ENCODE peak calls at places on chromosomes 13 and 19, in nine cellular contexts. One of them, this sample, is unnamed.

GRCh38 chr19:55171440-55171839 is 5.0 kb upstream of the DNAAF3 start:
- DNase-seq in lung: no peak
- DNase-seq in H1: no peak
- DNase-seq in CD8-positive, alpha-beta T cell: no peak
- DNase-seq in sigmoid colon: no peak
- DNase-seq in psoas muscle: no peak
- DNase-seq in coronary artery: no peak
- DNase-seq in bronchial epithelial cell: no peak
- DNase-seq in fibroblast of mammary gland: no peak
- DNase-seq in this sample: no peak

GRCh38 chr19:32879741-32880140 is 10.2 kb upstream of the SLC7A9 start:
- DNase-seq in lung: no peak
- DNase-seq in H1: peak
- DNase-seq in CD8-positive, alpha-beta T cell: no peak
- DNase-seq in sigmoid colon: no peak
- DNase-seq in psoas muscle: no peak
- DNase-seq in coronary artery: no peak
- DNase-seq in bronchial epithelial cell: no peak
- DNase-seq in fibroblast of mammary gland: no peak
- DNase-seq in this sample: no peak

GRCh38 chr19:47781590-47782318 is 3.3 kb downstream of the SELENOW start:
- DNase-seq in lung: peak
- DNase-seq in H1: no peak
- DNase-seq in CD8-positive, alpha-beta T cell: no peak
- DNase-seq in sigmoid colon: peak
- DNase-seq in psoas muscle: no peak
- DNase-seq in coronary artery: no peak
- DNase-seq in bronchial epithelial cell: peak
- DNase-seq in fibroblast of mammary gland: no peak
- DNase-seq in this sample: no peak

GRCh38 chr19:15562861-15563260 is 52.2 kb upstream of the CYP4F8 start:
- DNase-seq in lung: no peak
- DNase-seq in H1: no peak
- DNase-seq in CD8-positive, alpha-beta T cell: no peak
- DNase-seq in sigmoid colon: no peak
- DNase-seq in psoas muscle: no peak
- DNase-seq in coronary artery: no peak
- DNase-seq in bronchial epithelial cell: no peak
- DNase-seq in fibroblast of mammary gland: peak
- DNase-seq in this sample: no peak

GRCh38 chr19:45800009-45800553 is 7.4 kb upstream of the DMWD start:
- DNase-seq in lung: no peak
- DNase-seq in H1: no peak
- DNase-seq in CD8-positive, alpha-beta T cell: no peak
- DNase-seq in sigmoid colon: no peak
- DNase-seq in psoas muscle: no peak
- DNase-seq in coronary artery: no peak
- DNase-seq in bronchial epithelial cell: peak
- DNase-seq in fibroblast of mammary gland: peak
- DNase-seq in this sample: no peak

GRCh38 chr19:27793128-27793643 is 1419.8 kb downstream of the UQCRFS1 start:
- DNase-seq in lung: peak
- DNase-seq in H1: peak
- DNase-seq in CD8-positive, alpha-beta T cell: peak
- DNase-seq in sigmoid colon: peak
- DNase-seq in psoas muscle: peak
- DNase-seq in coronary artery: peak
- DNase-seq in bronchial epithelial cell: peak
- DNase-seq in fibroblast of mammary gland: peak
- DNase-seq in this sample: peak

GRCh38 chr13:112069727-112070300 is 2.9 kb downstream of the SOX1 start:
- DNase-seq in lung: no peak
- DNase-seq in H1: peak
- DNase-seq in CD8-positive, alpha-beta T cell: no peak
- DNase-seq in sigmoid colon: no peak
- DNase-seq in psoas muscle: no peak
- DNase-seq in coronary artery: no peak
- DNase-seq in bronchial epithelial cell: no peak
- DNase-seq in fibroblast of mammary gland: no peak
- DNase-seq in this sample: no peak

GRCh38 chr19:39671739-39672363 is 16.1 kb downstream of the LGALS16 start:
- DNase-seq in lung: peak
- DNase-seq in H1: peak
- DNase-seq in CD8-positive, alpha-beta T cell: no peak
- DNase-seq in sigmoid colon: no peak
- DNase-seq in psoas muscle: no peak
- DNase-seq in coronary artery: no peak
- DNase-seq in bronchial epithelial cell: peak
- DNase-seq in fibroblast of mammary gland: peak
- DNase-seq in this sample: peak

DNA sequence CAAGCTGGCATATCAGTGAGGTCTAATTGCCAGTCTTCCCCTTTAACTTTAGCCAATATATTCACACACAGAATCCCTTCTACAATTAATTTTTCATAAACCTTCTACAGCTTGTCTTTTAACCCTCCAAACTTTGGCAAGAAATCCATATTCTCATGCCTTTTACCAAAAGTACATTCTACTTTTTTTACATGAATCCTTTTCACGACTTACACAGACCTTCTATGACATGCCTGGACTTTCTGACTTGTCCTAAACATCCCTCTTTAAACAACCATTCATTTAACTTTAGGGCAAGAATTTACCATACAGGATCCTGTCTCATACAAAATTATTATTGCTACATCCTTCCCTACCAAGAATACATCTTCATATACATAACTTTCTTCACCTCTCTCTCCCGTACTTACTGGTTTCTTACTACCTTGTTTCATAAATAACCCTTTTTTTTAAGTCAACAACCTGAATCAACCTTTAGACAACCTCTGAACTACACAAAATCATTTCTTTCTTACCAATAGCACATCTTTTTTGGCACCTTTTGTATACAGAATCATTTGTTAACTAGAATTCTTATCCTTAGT is 23.5 kb downstream of the ZNF544 start:
- DNase-seq in lung: no peak
- DNase-seq in H1: no peak
- DNase-seq in CD8-positive, alpha-beta T cell: no peak
- DNase-seq in sigmoid colon: no peak
- DNase-seq in psoas muscle: no peak
- DNase-seq in coronary artery: no peak
- DNase-seq in bronchial epithelial cell: no peak
- DNase-seq in fibroblast of mammary gland: peak
- DNase-seq in this sample: no peak
- H3K4me3 ChIP-seq in lung: no peak
- H3K4me3 ChIP-seq in H1: no peak
- H3K4me3 ChIP-seq in CD8-positive, alpha-beta T cell: no peak
- H3K4me3 ChIP-seq in sigmoid colon: no peak
- H3K4me3 ChIP-seq in psoas muscle: no peak
- H3K4me3 ChIP-seq in coronary artery: no peak
- H3K4me3 ChIP-seq in bronchial epithelial cell: no peak
- H3K4me3 ChIP-seq in fibroblast of mammary gland: no peak
- H3K4me3 ChIP-seq in this sample: no peak

GRCh38 chr13:33236021-33236420 is 49.5 kb downstream of the STARD13 start:
- DNase-seq in lung: no peak
- DNase-seq in H1: no peak
- DNase-seq in CD8-positive, alpha-beta T cell: no peak
- DNase-seq in sigmoid colon: no peak
- DNase-seq in psoas muscle: no peak
- DNase-seq in coronary artery: no peak
- DNase-seq in bronchial epithelial cell: peak
- DNase-seq in fibroblast of mammary gland: peak
- DNase-seq in this sample: no peak

GRCh38 chr13:33233547-33233946 is 52.0 kb downstream of the STARD13 start:
- DNase-seq in lung: peak
- DNase-seq in H1: no peak
- DNase-seq in CD8-positive, alpha-beta T cell: no peak
- DNase-seq in sigmoid colon: no peak
- DNase-seq in psoas muscle: no peak
- DNase-seq in coronary artery: no peak
- DNase-seq in bronchial epithelial cell: peak
- DNase-seq in fibroblast of mammary gland: no peak
- DNase-seq in this sample: no peak

GRCh38 chr13:33235564-33235963 is 50.0 kb downstream of the STARD13 start:
- DNase-seq in lung: no peak
- DNase-seq in H1: no peak
- DNase-seq in CD8-positive, alpha-beta T cell: no peak
- DNase-seq in sigmoid colon: no peak
- DNase-seq in psoas muscle: no peak
- DNase-seq in coronary artery: no peak
- DNase-seq in bronchial epithelial cell: no peak
- DNase-seq in fibroblast of mammary gland: peak
- DNase-seq in this sample: no peak

GRCh38 chr13:33232883-33233282 is 52.7 kb downstream of the STARD13 start:
- DNase-seq in lung: no peak
- DNase-seq in H1: no peak
- DNase-seq in CD8-positive, alpha-beta T cell: no peak
- DNase-seq in sigmoid colon: no peak
- DNase-seq in psoas muscle: no peak
- DNase-seq in coronary artery: no peak
- DNase-seq in bronchial epithelial cell: no peak
- DNase-seq in fibroblast of mammary gland: no peak
- DNase-seq in this sample: no peak

GRCh38 chr13:33235078-33235477 is 50.5 kb downstream of the STARD13 start:
- DNase-seq in lung: no peak
- DNase-seq in H1: no peak
- DNase-seq in CD8-positive, alpha-beta T cell: no peak
- DNase-seq in sigmoid colon: no peak
- DNase-seq in psoas muscle: no peak
- DNase-seq in coronary artery: no peak
- DNase-seq in bronchial epithelial cell: no peak
- DNase-seq in fibroblast of mammary gland: peak
- DNase-seq in this sample: no peak
- TF ChIP-seq CTCF in lung: no peak
- TF ChIP-seq CTCF in H1: no peak
- TF ChIP-seq CTCF in CD8-positive, alpha-beta T cell: no peak
- TF ChIP-seq CTCF in sigmoid colon: no peak
- TF ChIP-seq CTCF in psoas muscle: no peak
- TF ChIP-seq CTCF in coronary artery: no peak
- TF ChIP-seq CTCF in bronchial epithelial cell: no peak
- TF ChIP-seq CTCF in fibroblast of mammary gland: no peak
- TF ChIP-seq CTCF in this sample: no peak

GRCh38 chr19:44260343-44260681 is 626 bp downstream of the ZNF233 start:
- DNase-seq in lung: no peak
- DNase-seq in H1: peak
- DNase-seq in CD8-positive, alpha-beta T cell: no peak
- DNase-seq in sigmoid colon: no peak
- DNase-seq in psoas muscle: no peak
- DNase-seq in coronary artery: no peak
- DNase-seq in bronchial epithelial cell: no peak
- DNase-seq in fibroblast of mammary gland: no peak
- DNase-seq in this sample: no peak

GRCh38 chr19:44255705-44256411 is 3.8 kb upstream of the ZNF233 start:
- DNase-seq in lung: no peak
- DNase-seq in H1: no peak
- DNase-seq in CD8-positive, alpha-beta T cell: no peak
- DNase-seq in sigmoid colon: no peak
- DNase-seq in psoas muscle: no peak
- DNase-seq in coronary artery: no peak
- DNase-seq in bronchial epithelial cell: no peak
- DNase-seq in fibroblast of mammary gland: no peak
- DNase-seq in this sample: no peak

GRCh38 chr19:44258139-44258538 is 1.5 kb upstream of the ZNF233 start:
- DNase-seq in lung: no peak
- DNase-seq in H1: no peak
- DNase-seq in CD8-positive, alpha-beta T cell: no peak
- DNase-seq in sigmoid colon: no peak
- DNase-seq in psoas muscle: no peak
- DNase-seq in coronary artery: no peak
- DNase-seq in bronchial epithelial cell: no peak
- DNase-seq in fibroblast of mammary gland: no peak
- DNase-seq in this sample: no peak

GRCh38 chr19:44260695-44261446 is 1.2 kb downstream of the ZNF233 start:
- DNase-seq in lung: no peak
- DNase-seq in H1: no peak
- DNase-seq in CD8-positive, alpha-beta T cell: no peak
- DNase-seq in sigmoid colon: no peak
- DNase-seq in psoas muscle: no peak
- DNase-seq in coronary artery: no peak
- DNase-seq in bronchial epithelial cell: no peak
- DNase-seq in fibroblast of mammary gland: peak
- DNase-seq in this sample: no peak

DNA sequence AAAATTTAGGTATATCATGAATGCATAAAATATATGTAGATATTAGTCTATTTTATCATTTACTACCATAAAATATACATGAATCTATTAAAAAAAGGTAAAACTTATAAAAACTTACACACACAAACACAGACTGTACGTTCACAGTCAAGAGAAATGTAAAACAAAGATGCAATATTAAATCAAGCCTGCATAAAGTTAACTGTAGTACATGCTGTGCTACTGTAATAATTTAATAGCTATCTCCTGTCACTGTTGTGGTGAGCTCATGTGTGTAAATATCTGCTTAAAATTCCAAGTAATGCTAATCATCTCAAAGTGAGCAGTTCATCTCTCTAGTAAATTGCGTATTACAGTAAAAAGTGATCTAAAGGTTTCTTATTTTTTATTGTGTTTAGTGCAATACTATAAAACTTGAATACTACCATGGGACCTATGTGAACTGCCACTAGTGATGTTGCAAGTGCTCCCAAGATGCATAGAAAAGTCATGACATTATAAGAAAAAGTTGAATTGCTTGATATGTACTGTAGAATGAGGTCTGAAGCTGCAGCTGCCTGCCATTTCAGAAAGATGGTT is 762 bp upstream of the ZNF233 start:
- DNase-seq in lung: no peak
- DNase-seq in H1: no peak
- DNase-seq in CD8-positive, alpha-beta T cell: no peak
- DNase-seq in sigmoid colon: no peak
- DNase-seq in psoas muscle: no peak
- DNase-seq in coronary artery: no peak
- DNase-seq in bronchial epithelial cell: no peak
- DNase-seq in fibroblast of mammary gland: no peak
- DNase-seq in this sample: no peak
- H3K4me3 ChIP-seq in lung: no peak
- H3K4me3 ChIP-seq in H1: no peak
- H3K4me3 ChIP-seq in CD8-positive, alpha-beta T cell: no peak
- H3K4me3 ChIP-seq in sigmoid colon: no peak
- H3K4me3 ChIP-seq in psoas muscle: no peak
- H3K4me3 ChIP-seq in coronary artery: no peak
- H3K4me3 ChIP-seq in bronchial epithelial cell: no peak
- H3K4me3 ChIP-seq in fibroblast of mammary gland: no peak
- H3K4me3 ChIP-seq in this sample: no peak

DNA sequence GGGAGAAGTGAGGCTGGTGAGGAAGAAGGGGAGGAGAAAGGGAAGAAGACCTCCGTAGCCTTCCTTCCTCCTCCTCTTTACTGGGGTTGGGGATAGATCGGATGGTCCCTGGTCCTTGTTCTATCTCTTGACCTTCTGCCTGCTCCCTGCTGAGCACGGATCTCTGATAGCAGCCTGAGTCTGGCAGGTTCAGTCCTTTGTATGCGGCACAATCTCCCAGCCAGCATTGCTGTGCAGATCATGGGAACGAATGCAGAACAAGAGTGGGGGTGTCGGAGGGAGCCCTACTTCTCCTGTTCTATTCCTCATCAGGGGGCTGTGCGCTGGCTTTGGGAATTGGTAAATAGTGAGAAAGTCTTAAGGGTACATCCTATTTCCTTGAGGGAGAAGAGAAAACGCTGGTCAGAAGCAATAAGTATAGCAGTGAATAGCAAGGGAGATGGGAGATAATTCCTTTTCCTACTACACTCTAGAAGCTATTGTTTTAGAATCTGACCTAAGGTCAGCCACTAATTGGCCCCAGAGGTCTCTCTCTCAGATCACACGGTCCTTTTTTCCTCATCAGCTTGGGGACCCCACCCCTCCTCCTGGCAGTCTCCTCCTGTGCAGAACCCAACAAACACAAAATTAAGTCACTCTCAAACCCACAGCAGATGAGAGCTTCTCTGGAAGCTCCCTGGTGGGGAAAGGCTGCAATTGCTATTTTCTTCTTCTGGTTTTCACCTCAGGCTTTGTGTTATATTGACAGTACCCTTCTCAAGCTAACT is 41.0 kb downstream of the KL start:
- DNase-seq in lung: no peak
- DNase-seq in H1: no peak
- DNase-seq in CD8-positive, alpha-beta T cell: no peak
- DNase-seq in sigmoid colon: no peak
- DNase-seq in psoas muscle: no peak
- DNase-seq in coronary artery: no peak
- DNase-seq in bronchial epithelial cell: peak
- DNase-seq in fibroblast of mammary gland: peak
- DNase-seq in this sample: peak
- TF ChIP-seq CTCF in lung: no peak
- TF ChIP-seq CTCF in H1: peak
- TF ChIP-seq CTCF in CD8-positive, alpha-beta T cell: no peak
- TF ChIP-seq CTCF in sigmoid colon: no peak
- TF ChIP-seq CTCF in psoas muscle: peak
- TF ChIP-seq CTCF in coronary artery: no peak
- TF ChIP-seq CTCF in bronchial epithelial cell: peak
- TF ChIP-seq CTCF in fibroblast of mammary gland: peak
- TF ChIP-seq CTCF in this sample: peak